ENCODE peak calls at places on chromosomes 4 and X, in seven cellular contexts. F is fibroblast of pulmonary artery, Q is HFF-Myc, W is tibial nerve, G is left ventricle myocardium inferior, U is IMR-90, H is GM06990. C is an unnamed sample.

GRCh38 chr4:36471903-36472302 is 190.5 kb downstream of the DTHD1 start:
- DNase-seq in F (no peak), Q (no peak), W (no peak), G (no peak), U (no peak), H (no peak), C (no peak)

GRCh38 chr4:89290727-89291126 is 16.9 kb downstream of the GPRIN3 start:
- DNase-seq in F (no peak), Q (no peak), W (no peak), G (no peak), U (no peak), H (no peak), C (no peak)

GRCh38 chr4:83281326-83281725 is 3.3 kb downstream of the COQ2 start:
- DNase-seq in F (no peak), Q (no peak), W (no peak), G (no peak), U (no peak), H (no peak), C (no peak)

GRCh38 chr4:7254736-7255487 is 62.6 kb downstream of the SORCS2 start:
- DNase-seq in F (peak), Q (no peak), W (no peak), G (peak), U (no peak), H (peak), C (no peak)

GRCh38 chr4:28481565-28481964 is 1620.9 kb downstream of the STIM2 start:
- DNase-seq in F (no peak), Q (no peak), W (no peak), G (no peak), U (no peak), H (no peak), C (no peak)

GRCh38 chr4:114539985-114540384 is 58.6 kb upstream of the UGT8 start:
- DNase-seq in F (no peak), Q (no peak), W (no peak), G (no peak), U (no peak), H (no peak), C (no peak)

GRCh38 chrX:71128166-71128833 is 9.9 kb downstream of the MED12 start:
- DNase-seq in F (peak), Q (no peak), W (no peak), G (no peak), U (peak), H (no peak), C (no peak)

GRCh38 chrX:72373136-72373535 is 67.4 kb upstream of the CITED1 start:
- DNase-seq in F (peak), Q (no peak), W (no peak), G (no peak), U (no peak), H (no peak), C (no peak)

GRCh38 chr4:140995058-140995457 is 138.2 kb downstream of the RNF150 start:
- DNase-seq in F (peak), Q (no peak), W (no peak), G (peak), U (no peak), H (no peak), C (peak)

GRCh38 chrX:45447995-45448394 is 247.3 kb upstream of the DIPK2B start:
- DNase-seq in F (no peak), Q (no peak), W (no peak), G (no peak), U (no peak), H (no peak), C (no peak)

GRCh38 chr4:17567267-17567666 is 9.7 kb upstream of the LAP3 start:
- DNase-seq in F (no peak), Q (no peak), W (no peak), G (no peak), U (no peak), H (no peak), C (no peak)

GRCh38 chr4:76559236-76560071 is 124.4 kb downstream of the SHROOM3 start:
- DNase-seq in F (no peak), Q (no peak), W (no peak), G (no peak), U (no peak), H (no peak), C (no peak)

GRCh38 chr4:17941731-17942130 is 79.8 kb downstream of the LCORL start:
- DNase-seq in F (peak), Q (no peak), W (no peak), G (no peak), U (peak), H (no peak), C (no peak)

GRCh38 chr4:3636628-3637320 is 104.6 kb upstream of the LRPAP1 start:
- DNase-seq in F (no peak), Q (no peak), W (no peak), G (no peak), U (no peak), H (no peak), C (no peak)

GRCh38 chr4:1469596-1470392 is 63.6 kb upstream of the NKX1-1 start:
- DNase-seq in F (no peak), Q (no peak), W (no peak), G (no peak), U (no peak), H (no peak), C (no peak)

GRCh38 chrX:154804957-154805695 is at the start of gene MPP1:
- DNase-seq in F (peak), Q (no peak), W (peak), G (peak), U (peak), H (peak), C (peak)

GRCh38 chrX:70255452-70255851 is 4.6 kb downstream of the P2RY4 start:
- DNase-seq in F (no peak), Q (no peak), W (no peak), G (no peak), U (no peak), H (no peak), C (no peak)

GRCh38 chrX:67583171-67583570 is 39.4 kb downstream of the AR start:
- DNase-seq in F (no peak), Q (no peak), W (no peak), G (no peak), U (no peak), H (no peak), C (no peak)

GRCh38 chr4:183129125-183129524 is 30.1 kb downstream of the WWC2 start:
- DNase-seq in F (no peak), Q (no peak), W (no peak), G (no peak), U (no peak), H (no peak), C (no peak)

GRCh38 chr4:81360722-81361121 is 111.0 kb downstream of the RASGEF1B start:
- DNase-seq in F (no peak), Q (no peak), W (no peak), G (no peak), U (peak), H (no peak), C (no peak)

GRCh38 chr4:38985363-38986065 is 46.7 kb downstream of the TMEM156 start:
- DNase-seq in F (no peak), Q (no peak), W (no peak), G (no peak), U (no peak), H (no peak), C (no peak)

GRCh38 chrX:17854069-17854468 is 7.0 kb downstream of the RAI2 start:
- DNase-seq in F (no peak), Q (no peak), W (no peak), G (no peak), U (no peak), H (no peak), C (no peak)

GRCh38 chrX:55342533-55343501 is 78.1 kb upstream of the PAGE3 start:
- DNase-seq in F (peak), Q (no peak), W (peak), G (no peak), U (no peak), H (no peak), C (no peak)

GRCh38 chrX:47584714-47585113 is 2.5 kb downstream of the TIMP1 start:
- DNase-seq in F (peak), Q (no peak), W (no peak), G (no peak), U (no peak), H (no peak), C (no peak)

GRCh38 chr4:83282049-83282535 is 2.5 kb downstream of the COQ2 start:
- DNase-seq in F (peak), Q (no peak), W (peak), G (no peak), U (peak), H (no peak), C (peak)

GRCh38 chr4:152257601-152258066 is 278.3 kb downstream of the FBXW7 start:
- DNase-seq in F (peak), Q (no peak), W (no peak), G (no peak), U (peak), H (no peak), C (no peak)

GRCh38 chr4:139934786-139935330 is 219.1 kb downstream of the MAML3 start:
- DNase-seq in F (no peak), Q (no peak), W (no peak), G (no peak), U (no peak), H (no peak), C (no peak)

GRCh38 chrX:136659174-136659573 is 11.2 kb downstream of the CD40LG start:
- DNase-seq in F (no peak), Q (no peak), W (no peak), G (no peak), U (no peak), H (no peak), C (no peak)

GRCh38 chrX:136662104-136662503 is 14.1 kb downstream of the CD40LG start:
- DNase-seq in F (no peak), Q (no peak), W (no peak), G (no peak), U (no peak), H (no peak), C (no peak)

GRCh38 chrX:136660896-136661295 is 12.9 kb downstream of the CD40LG start:
- DNase-seq in F (no peak), Q (no peak), W (no peak), G (no peak), U (no peak), H (no peak), C (no peak)

GRCh38 chrX:136656596-136656995 is 8.6 kb downstream of the CD40LG start:
- DNase-seq in F (no peak), Q (no peak), W (no peak), G (no peak), U (no peak), H (no peak), C (no peak)

GRCh38 chrX:136658151-136658550 is 10.2 kb downstream of the CD40LG start:
- DNase-seq in F (no peak), Q (no peak), W (no peak), G (no peak), U (no peak), H (no peak), C (no peak)
- H3K4me3 ChIP-seq in F (no peak), Q (no peak), W (no peak), G (no peak), U (no peak), H (no peak), C (no peak)

GRCh38 chrX:78092296-78092695 is 11.8 kb upstream of the PGK1 start:
- DNase-seq in F (peak), Q (peak), W (no peak), G (no peak), U (peak), H (peak), C (peak)
- TF ChIP-seq CTCF in F (peak), Q (peak), W (no peak), G (no peak), U (peak), H (peak), C (peak)

GRCh38 chrX:43881410-43882293 is 598 bp downstream of the MAOB start:
- DNase-seq in F (no peak), Q (no peak), W (peak), G (no peak), U (no peak), H (no peak), C (no peak)

GRCh38 chrX:43878902-43879526 is 3.2 kb downstream of the MAOB start:
- DNase-seq in F (no peak), Q (no peak), W (no peak), G (no peak), U (no peak), H (no peak), C (no peak)

GRCh38 chrX:43880439-43880838 is 1.8 kb downstream of the MAOB start:
- DNase-seq in F (peak), Q (no peak), W (no peak), G (no peak), U (no peak), H (no peak), C (no peak)

GRCh38 chrX:43885617-43886016 is 3.4 kb upstream of the MAOB start:
- DNase-seq in F (no peak), Q (no peak), W (no peak), G (no peak), U (no peak), H (no peak), C (no peak)

GRCh38 chrX:43882294-43882681 is at the start of gene MAOB:
- DNase-seq in F (no peak), Q (no peak), W (no peak), G (peak), U (no peak), H (no peak), C (no peak)
- H3K4me3 ChIP-seq in F (no peak), Q (no peak), W (peak), G (peak), U (no peak), H (no peak), C (no peak)

GRCh38 chr4:136709897-136710296 is 822.4 kb downstream of the PCDH18 start:
- DNase-seq in F (no peak), Q (no peak), W (no peak), G (no peak), U (no peak), H (no peak), C (no peak)

DNA sequence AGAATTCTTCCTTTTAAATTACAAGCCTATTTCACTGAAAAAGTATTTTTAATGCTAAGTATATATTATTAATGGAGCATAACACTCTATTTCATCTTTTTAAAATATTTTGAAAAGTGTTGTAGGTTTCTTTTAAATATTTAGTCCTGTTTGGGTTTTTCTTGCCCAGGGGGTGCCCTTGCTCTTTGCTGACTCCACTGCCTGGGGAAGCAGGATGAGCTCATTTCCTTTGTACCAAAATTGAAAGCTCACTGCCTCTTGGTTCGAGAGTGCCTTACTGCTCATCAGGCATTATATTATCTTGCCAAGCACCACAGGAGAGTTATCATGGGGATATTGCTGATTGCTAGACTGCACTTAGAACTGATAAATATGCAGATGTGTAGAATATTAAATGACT is 819.2 kb downstream of the PCDH18 start:
- DNase-seq in F (peak), Q (no peak), W (no peak), G (no peak), U (peak), H (no peak), C (peak)
- TF ChIP-seq CTCF in F (no peak), Q (no peak), W (no peak), G (peak), U (peak), H (no peak), C (peak)

GRCh38 chr4:19831644-19832285 is 419.9 kb upstream of the SLIT2 start:
- DNase-seq in F (no peak), Q (no peak), W (no peak), G (no peak), U (peak), H (no peak), C (peak)
- H3K4me3 ChIP-seq in F (no peak), Q (no peak), W (no peak), G (no peak), U (no peak), H (no peak), C (no peak)

GRCh38 chr4:52102587-52102986 is 51.5 kb downstream of the SPATA18 start:
- DNase-seq in F (peak), Q (no peak), W (no peak), G (no peak), U (peak), H (no peak), C (peak)

GRCh38 chr4:52106142-52106541 is 55.0 kb downstream of the SPATA18 start:
- DNase-seq in F (no peak), Q (no peak), W (no peak), G (no peak), U (no peak), H (no peak), C (no peak)

GRCh38 chr4:52105276-52105675 is 54.2 kb downstream of the SPATA18 start:
- DNase-seq in F (no peak), Q (no peak), W (no peak), G (no peak), U (no peak), H (no peak), C (no peak)

GRCh38 chr4:52100062-52100461 is 49.0 kb downstream of the SPATA18 start:
- DNase-seq in F (peak), Q (no peak), W (no peak), G (no peak), U (no peak), H (no peak), C (peak)

GRCh38 chr4:52103314-52103713 is 52.2 kb downstream of the SPATA18 start:
- DNase-seq in F (peak), Q (no peak), W (no peak), G (no peak), U (no peak), H (no peak), C (no peak)
- TF ChIP-seq CTCF in F (peak), Q (peak), W (no peak), G (peak), U (peak), H (no peak), C (peak)

DNA sequence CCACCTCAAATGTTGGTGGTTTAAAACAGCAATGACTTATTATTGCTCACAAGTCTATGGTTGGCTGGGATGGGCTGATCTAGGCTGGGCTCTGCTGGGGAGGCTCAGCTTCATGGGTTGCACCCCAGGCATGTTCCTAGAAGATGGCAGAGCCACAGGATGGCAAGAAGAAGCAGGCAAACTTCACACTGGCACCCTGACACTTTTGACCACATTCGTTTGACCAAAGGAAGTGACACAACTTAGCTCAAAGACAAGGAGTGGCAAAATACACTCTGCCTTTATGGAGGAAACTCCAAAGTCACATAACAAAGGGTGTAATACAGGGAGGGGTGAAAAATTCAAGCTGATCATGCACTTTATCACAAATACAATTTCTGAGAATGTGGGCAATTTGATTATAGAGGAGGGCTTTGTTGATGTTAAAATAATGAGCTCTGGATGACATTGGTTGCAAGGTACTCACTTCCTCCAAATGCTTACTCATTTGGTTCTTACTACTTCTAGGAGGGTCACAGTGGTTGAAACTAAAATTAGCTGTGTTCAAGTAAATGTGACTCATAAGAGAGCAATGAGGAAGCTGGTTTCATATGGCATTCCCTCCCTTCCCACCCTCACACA is 249.2 kb upstream of the RPS6KA3 start:
- DNase-seq in F (peak), Q (peak), W (no peak), G (no peak), U (peak), H (peak), C (peak)
- H3K4me3 ChIP-seq in F (no peak), Q (no peak), W (no peak), G (no peak), U (no peak), H (no peak), C (no peak)

GRCh38 chrX:125203737-125204578 is 115.7 kb upstream of the TEX13C start:
- DNase-seq in F (no peak), Q (no peak), W (no peak), G (peak), U (no peak), H (no peak), C (peak)
- TF ChIP-seq CTCF in F (no peak), Q (no peak), W (no peak), G (no peak), U (no peak), H (no peak), C (no peak)